ENCODE peak calls at places on chromosome 2, in ten cellular contexts. One of them, this sample, is unnamed.

GRCh38 chr2:99928472-99929053 is 213.8 kb downstream of the AFF3 start:
- DNase-seq in stomach: no peak
- DNase-seq in colonic mucosa: no peak
- DNase-seq in Panc1: no peak
- DNase-seq in DND-41: no peak
- DNase-seq in heart left ventricle: no peak
- DNase-seq in PC-9: no peak
- DNase-seq in neural progenitor cell: no peak
- DNase-seq in left ventricle myocardium inferior: no peak
- DNase-seq in uterus: no peak
- DNase-seq in this sample: no peak

GRCh38 chr2:85236107-85236506 is 91.7 kb downstream of the TGOLN2 start:
- DNase-seq in stomach: no peak
- DNase-seq in colonic mucosa: no peak
- DNase-seq in Panc1: no peak
- DNase-seq in DND-41: no peak
- DNase-seq in heart left ventricle: no peak
- DNase-seq in PC-9: no peak
- DNase-seq in neural progenitor cell: no peak
- DNase-seq in left ventricle myocardium inferior: no peak
- DNase-seq in uterus: no peak
- DNase-seq in this sample: no peak

GRCh38 chr2:101238930-101239759 is 13.5 kb upstream of the CNOT11 start:
- DNase-seq in stomach: peak; percentile 86
- DNase-seq in colonic mucosa: peak; percentile 79
- DNase-seq in Panc1: no peak
- DNase-seq in DND-41: no peak
- DNase-seq in heart left ventricle: no peak
- DNase-seq in PC-9: no peak
- DNase-seq in neural progenitor cell: no peak
- DNase-seq in left ventricle myocardium inferior: no peak
- DNase-seq in uterus: no peak
- DNase-seq in this sample: no peak

GRCh38 chr2:12858786-12859185 is 142.1 kb downstream of the TRIB2 start:
- DNase-seq in stomach: no peak
- DNase-seq in colonic mucosa: no peak
- DNase-seq in Panc1: no peak
- DNase-seq in DND-41: no peak
- DNase-seq in heart left ventricle: no peak
- DNase-seq in PC-9: no peak
- DNase-seq in neural progenitor cell: no peak
- DNase-seq in left ventricle myocardium inferior: no peak
- DNase-seq in uterus: no peak
- DNase-seq in this sample: no peak

GRCh38 chr2:134460583-134460998 is 206.7 kb downstream of the MGAT5 start:
- DNase-seq in stomach: peak; percentile 78
- DNase-seq in colonic mucosa: peak; percentile 34
- DNase-seq in Panc1: peak; percentile 30
- DNase-seq in DND-41: peak; percentile 71
- DNase-seq in heart left ventricle: peak; percentile 42
- DNase-seq in PC-9: peak; percentile 67
- DNase-seq in neural progenitor cell: peak; percentile 83
- DNase-seq in left ventricle myocardium inferior: peak; percentile 48
- DNase-seq in uterus: peak; percentile 35
- DNase-seq in this sample: no peak

GRCh38 chr2:98912957-98913915 is 22.8 kb downstream of the CRACDL start:
- DNase-seq in stomach: peak; percentile 24
- DNase-seq in colonic mucosa: no peak
- DNase-seq in Panc1: no peak
- DNase-seq in DND-41: no peak
- DNase-seq in heart left ventricle: no peak
- DNase-seq in PC-9: peak; percentile 24
- DNase-seq in neural progenitor cell: no peak
- DNase-seq in left ventricle myocardium inferior: no peak
- DNase-seq in uterus: no peak
- DNase-seq in this sample: no peak

GRCh38 chr2:233329489-233330135 is 22.0 kb downstream of the SAG start:
- DNase-seq in stomach: no peak
- DNase-seq in colonic mucosa: no peak
- DNase-seq in Panc1: no peak
- DNase-seq in DND-41: no peak
- DNase-seq in heart left ventricle: no peak
- DNase-seq in PC-9: no peak
- DNase-seq in neural progenitor cell: peak; percentile 59
- DNase-seq in left ventricle myocardium inferior: no peak
- DNase-seq in uterus: no peak
- DNase-seq in this sample: no peak

GRCh38 chr2:140528982-140529381 is 1601.8 kb downstream of the LRP1B start:
- DNase-seq in stomach: no peak
- DNase-seq in colonic mucosa: no peak
- DNase-seq in Panc1: no peak
- DNase-seq in DND-41: no peak
- DNase-seq in heart left ventricle: no peak
- DNase-seq in PC-9: no peak
- DNase-seq in neural progenitor cell: no peak
- DNase-seq in left ventricle myocardium inferior: no peak
- DNase-seq in uterus: no peak
- DNase-seq in this sample: no peak

DNA sequence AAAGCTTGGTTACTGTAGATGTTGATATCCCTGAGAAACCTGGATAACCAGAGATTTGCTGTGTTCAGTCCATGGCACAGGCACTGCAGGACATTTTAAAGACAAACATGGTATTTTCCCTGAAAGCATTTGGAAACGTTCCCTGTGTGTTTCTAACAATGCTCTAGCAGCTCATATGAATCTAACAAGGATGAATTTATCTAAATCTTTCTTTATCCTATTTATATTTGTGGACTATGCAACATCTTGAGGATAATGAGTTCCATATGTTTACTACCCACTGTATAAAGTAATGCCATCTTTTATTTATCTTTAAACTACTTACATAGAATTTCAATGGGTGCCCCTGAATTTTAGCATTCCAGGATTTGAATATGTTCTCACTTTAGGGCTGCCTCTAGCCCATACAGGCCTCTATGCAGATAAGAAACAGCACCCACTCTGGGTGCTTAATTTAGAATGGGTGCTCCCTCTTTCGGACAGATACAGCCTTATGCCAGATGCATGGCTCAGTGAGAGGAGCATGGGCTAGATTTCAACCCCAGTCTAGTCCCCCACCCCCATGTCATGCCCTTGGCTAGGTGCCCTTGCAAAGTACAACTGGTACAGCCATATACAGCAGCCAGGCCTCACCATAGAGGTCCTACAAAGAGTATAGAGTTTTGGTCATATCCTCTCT is 50.6 kb upstream of the NEMP2 start:
- DNase-seq in stomach: no peak
- DNase-seq in colonic mucosa: no peak
- DNase-seq in Panc1: no peak
- DNase-seq in DND-41: no peak
- DNase-seq in heart left ventricle: peak; percentile 33
- DNase-seq in PC-9: no peak
- DNase-seq in neural progenitor cell: no peak
- DNase-seq in left ventricle myocardium inferior: no peak
- DNase-seq in uterus: no peak
- DNase-seq in this sample: no peak
- TF ChIP-seq CTCF in stomach: no peak
- TF ChIP-seq CTCF in colonic mucosa: no peak
- TF ChIP-seq CTCF in Panc1: no peak
- TF ChIP-seq CTCF in DND-41: no peak
- TF ChIP-seq CTCF in heart left ventricle: no peak
- TF ChIP-seq CTCF in PC-9: no peak
- TF ChIP-seq CTCF in neural progenitor cell: no peak
- TF ChIP-seq CTCF in left ventricle myocardium inferior: peak; percentile 18
- TF ChIP-seq CTCF in uterus: no peak
- TF ChIP-seq CTCF in this sample: no peak

DNA sequence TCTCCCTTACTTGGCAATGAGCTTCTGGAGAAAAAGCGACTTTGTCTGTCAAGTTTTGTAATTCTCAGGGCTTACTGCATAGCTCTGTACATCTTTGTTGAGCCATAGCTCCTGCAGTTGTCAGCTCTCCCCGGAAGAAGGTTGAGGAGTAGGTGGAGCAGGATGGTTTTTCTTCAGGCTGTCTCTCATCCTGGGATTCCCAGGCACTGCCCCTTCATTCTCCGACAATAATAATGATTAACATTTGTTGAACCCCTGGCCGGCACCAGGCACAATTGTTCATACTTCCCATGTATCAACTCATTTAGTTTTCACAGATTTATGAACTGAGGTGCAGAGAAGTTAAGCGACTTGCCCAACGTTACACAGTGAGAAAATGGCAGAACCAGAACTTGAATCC is 23.5 kb upstream of the RHOB start:
- DNase-seq in stomach: no peak
- DNase-seq in colonic mucosa: no peak
- DNase-seq in Panc1: no peak
- DNase-seq in DND-41: no peak
- DNase-seq in heart left ventricle: no peak
- DNase-seq in PC-9: no peak
- DNase-seq in neural progenitor cell: no peak
- DNase-seq in left ventricle myocardium inferior: no peak
- DNase-seq in uterus: no peak
- DNase-seq in this sample: no peak
- H3K4me1 ChIP-seq in stomach: peaks cover 39% of the 10 kb centered on the region
- H3K4me1 ChIP-seq in colonic mucosa: peaks cover 4% of the 10 kb centered on the region
- H3K4me1 ChIP-seq in Panc1: peaks cover 3% of the 10 kb centered on the region
- H3K4me1 ChIP-seq in DND-41: no peaks in the 10 kb centered on the region
- H3K4me1 ChIP-seq in heart left ventricle: peaks cover 52% of the 10 kb centered on the region
- H3K4me1 ChIP-seq in PC-9: peaks cover 16% of the 10 kb centered on the region
- H3K4me1 ChIP-seq in neural progenitor cell: peaks cover 17% of the 10 kb centered on the region
- H3K4me1 ChIP-seq in left ventricle myocardium inferior: peaks cover 50% of the 10 kb centered on the region
- H3K4me1 ChIP-seq in uterus: peaks cover 9% of the 10 kb centered on the region
- H3K4me1 ChIP-seq in this sample: peaks cover 27% of the 10 kb centered on the region

DNA sequence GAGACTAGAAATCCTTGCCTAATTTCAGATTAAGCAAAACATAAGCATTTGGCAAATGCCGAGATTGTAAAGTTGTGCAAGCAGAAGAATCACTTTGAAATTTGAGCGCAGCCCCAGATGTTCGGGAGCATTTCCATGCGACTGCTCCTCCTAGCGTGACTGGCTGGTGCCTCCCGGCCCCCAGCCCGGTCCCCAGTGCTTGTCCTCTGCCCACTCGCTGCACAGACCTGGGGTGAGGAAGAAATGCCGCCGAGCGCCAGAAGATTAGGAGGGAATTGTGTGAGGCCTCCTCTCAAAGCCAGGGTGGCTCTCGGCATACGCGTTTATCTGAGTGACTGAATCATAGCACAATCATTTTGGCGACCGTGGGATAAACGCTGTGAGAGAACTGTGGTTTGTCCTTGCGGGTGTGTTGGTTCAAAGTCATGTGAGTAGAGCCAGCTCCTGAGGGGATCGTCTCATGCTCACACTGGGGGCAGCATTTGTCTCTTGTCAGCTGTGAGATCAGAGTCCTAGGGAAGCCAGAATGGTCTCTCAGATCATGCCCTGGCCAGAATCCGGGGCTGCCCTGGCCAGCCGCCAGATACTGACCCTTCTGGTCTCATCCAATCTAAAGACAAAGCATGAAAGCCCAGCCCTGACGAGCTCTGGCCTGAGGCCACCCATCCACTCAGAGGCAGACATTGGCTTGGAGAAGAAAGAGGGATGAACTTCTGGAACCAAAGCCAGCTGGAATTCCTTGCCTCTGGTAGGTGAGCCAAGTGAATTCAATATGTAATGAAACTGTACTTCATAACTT is 189.3 kb downstream of the SH3RF3 start:
- DNase-seq in stomach: peak; percentile 50
- DNase-seq in colonic mucosa: peak; percentile 69
- DNase-seq in Panc1: no peak
- DNase-seq in DND-41: no peak
- DNase-seq in heart left ventricle: peak; percentile 62
- DNase-seq in PC-9: no peak
- DNase-seq in neural progenitor cell: peak; percentile 24
- DNase-seq in left ventricle myocardium inferior: peak; percentile 86
- DNase-seq in uterus: peak; percentile 85
- DNase-seq in this sample: peak; percentile 91
- TF ChIP-seq CTCF in stomach: no peak
- TF ChIP-seq CTCF in colonic mucosa: no peak
- TF ChIP-seq CTCF in Panc1: no peak
- TF ChIP-seq CTCF in DND-41: no peak
- TF ChIP-seq CTCF in heart left ventricle: no peak
- TF ChIP-seq CTCF in PC-9: no peak
- TF ChIP-seq CTCF in neural progenitor cell: no peak
- TF ChIP-seq CTCF in left ventricle myocardium inferior: peak; percentile 45
- TF ChIP-seq CTCF in uterus: peak; percentile 7
- TF ChIP-seq CTCF in this sample: peak; percentile 14

GRCh38 chr2:160222546-160223281 is 22.6 kb upstream of the ITGB6 start:
- DNase-seq in stomach: no peak
- DNase-seq in colonic mucosa: peak; percentile 29
- DNase-seq in Panc1: no peak
- DNase-seq in DND-41: no peak
- DNase-seq in heart left ventricle: no peak
- DNase-seq in PC-9: peak; percentile 44
- DNase-seq in neural progenitor cell: no peak
- DNase-seq in left ventricle myocardium inferior: no peak
- DNase-seq in uterus: no peak
- DNase-seq in this sample: no peak

GRCh38 chr2:160220001-160220400 is 19.9 kb upstream of the ITGB6 start:
- DNase-seq in stomach: no peak
- DNase-seq in colonic mucosa: no peak
- DNase-seq in Panc1: no peak
- DNase-seq in DND-41: no peak
- DNase-seq in heart left ventricle: no peak
- DNase-seq in PC-9: no peak
- DNase-seq in neural progenitor cell: no peak
- DNase-seq in left ventricle myocardium inferior: no peak
- DNase-seq in uterus: no peak
- DNase-seq in this sample: no peak

GRCh38 chr2:160220545-160221009 is 20.5 kb upstream of the ITGB6 start:
- DNase-seq in stomach: no peak
- DNase-seq in colonic mucosa: no peak
- DNase-seq in Panc1: no peak
- DNase-seq in DND-41: peak; percentile 42
- DNase-seq in heart left ventricle: no peak
- DNase-seq in PC-9: no peak
- DNase-seq in neural progenitor cell: no peak
- DNase-seq in left ventricle myocardium inferior: no peak
- DNase-seq in uterus: no peak
- DNase-seq in this sample: no peak

GRCh38 chr2:160223560-160223959 is 23.5 kb upstream of the ITGB6 start:
- DNase-seq in stomach: no peak
- DNase-seq in colonic mucosa: no peak
- DNase-seq in Panc1: no peak
- DNase-seq in DND-41: no peak
- DNase-seq in heart left ventricle: no peak
- DNase-seq in PC-9: no peak
- DNase-seq in neural progenitor cell: no peak
- DNase-seq in left ventricle myocardium inferior: no peak
- DNase-seq in uterus: no peak
- DNase-seq in this sample: no peak

DNA sequence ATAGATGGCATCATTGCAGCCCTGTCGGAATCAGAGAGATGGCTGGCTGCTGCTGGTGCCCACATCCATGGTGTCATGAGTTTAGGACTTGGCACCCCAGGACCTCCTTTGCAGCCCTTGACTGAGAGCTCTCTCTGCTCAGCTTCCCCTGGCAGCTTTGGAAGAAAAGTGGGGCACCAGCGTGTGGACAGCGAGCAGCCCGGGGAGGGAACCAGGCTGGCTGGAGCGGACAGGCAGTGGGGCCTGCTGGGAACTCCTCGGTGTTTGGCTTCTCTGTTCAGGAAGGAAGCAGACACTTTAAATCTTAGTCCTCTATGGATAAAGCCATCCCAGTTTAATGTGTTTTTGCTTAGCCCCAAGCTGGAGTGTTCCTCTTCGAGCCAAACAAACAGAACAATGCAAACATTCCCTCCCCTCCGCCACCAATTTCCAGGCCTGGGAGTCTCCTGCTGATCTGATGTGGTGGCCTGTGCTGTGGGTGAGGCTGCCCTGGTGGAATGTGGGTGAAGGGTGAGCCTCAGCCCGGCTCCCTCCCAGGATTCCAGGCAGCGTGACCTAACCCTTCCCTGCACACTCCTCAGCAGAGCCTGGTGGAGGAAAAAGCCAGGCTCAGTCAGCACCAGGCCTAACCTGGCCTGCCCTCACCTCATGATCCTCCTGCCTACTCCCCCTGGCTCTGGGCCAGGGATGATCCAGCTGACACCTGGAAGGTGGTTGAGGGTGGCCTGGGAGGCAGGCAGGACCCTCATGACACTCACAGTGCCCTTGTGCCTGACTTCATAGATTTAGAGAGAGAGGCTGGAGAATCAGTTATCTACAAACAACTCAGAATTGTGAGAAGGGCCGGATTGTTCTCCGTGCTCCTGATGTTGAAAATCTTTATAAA is 21.6 kb upstream of the ITGB6 start:
- DNase-seq in stomach: peak; percentile 86
- DNase-seq in colonic mucosa: peak; percentile 85
- DNase-seq in Panc1: no peak
- DNase-seq in DND-41: no peak
- DNase-seq in heart left ventricle: peak; percentile 58
- DNase-seq in PC-9: peak; percentile 84
- DNase-seq in neural progenitor cell: no peak
- DNase-seq in left ventricle myocardium inferior: peak; percentile 65
- DNase-seq in uterus: peak; percentile 32
- DNase-seq in this sample: peak; percentile 46
- H3K4me1 ChIP-seq in stomach: peaks cover 45% of the 10 kb centered on the region
- H3K4me1 ChIP-seq in colonic mucosa: peaks cover 11% of the 10 kb centered on the region
- H3K4me1 ChIP-seq in Panc1: peaks cover 66% of the 10 kb centered on the region
- H3K4me1 ChIP-seq in DND-41: peaks cover 28% of the 10 kb centered on the region
- H3K4me1 ChIP-seq in heart left ventricle: peaks cover 16% of the 10 kb centered on the region
- H3K4me1 ChIP-seq in PC-9: peaks cover 74% of the 10 kb centered on the region
- H3K4me1 ChIP-seq in neural progenitor cell: peaks cover 11% of the 10 kb centered on the region
- H3K4me1 ChIP-seq in left ventricle myocardium inferior: peaks cover 48% of the 10 kb centered on the region
- H3K4me1 ChIP-seq in uterus: peaks cover 6% of the 10 kb centered on the region
- H3K4me1 ChIP-seq in this sample: peaks cover 71% of the 10 kb centered on the region

This sample was measured in psoas muscle.